ENCODE peak calls at places on chromosomes 7 and 10, in ten cellular contexts. One of them, this sample, is unnamed.

GRCh38 chr7:149714081-149714909 is 59.1 kb downstream of the ZNF467 start:
- ATAC-seq in foreskin keratinocyte: peak; percentile 82
- ATAC-seq in CD8-positive, alpha-beta T cell: peak; percentile 95
- ATAC-seq in lower lobe of right lung: peak; percentile 98
- ATAC-seq in naive thymus-derived CD8-positive, alpha-beta T cell: peak; percentile 85
- ATAC-seq in left lung: peak; percentile 99
- ATAC-seq in right cardiac atrium: peak; percentile 96
- ATAC-seq in RWPE2: peak; percentile 84
- ATAC-seq in GM23338: peak; percentile 85
- ATAC-seq in stimulated activated memory B cell treated with anti-CD40 and anti-IgM and Interleukin-4, amounts not matched to agents 10 μg/mL and 1 μg/mL and 100 μg/mL, for 72 hours: peak; percentile 96
- ATAC-seq in this sample: peak; percentile 94

GRCh38 chr10:15864419-15864818 is 4.1 kb upstream of the MINDY3 start:
- ATAC-seq in left lung: no peak
- ATAC-seq in GM23338: no peak
- ATAC-seq in stimulated activated memory B cell treated with anti-CD40 and anti-IgM and Interleukin-4, amounts not matched to agents 10 μg/mL and 1 μg/mL and 100 μg/mL, for 72 hours: no peak
- ATAC-seq in naive thymus-derived CD8-positive, alpha-beta T cell: no peak
- ATAC-seq in foreskin keratinocyte: no peak
- ATAC-seq in RWPE2: no peak
- ATAC-seq in CD8-positive, alpha-beta T cell: no peak
- ATAC-seq in lower lobe of right lung: no peak
- ATAC-seq in right cardiac atrium: no peak
- ATAC-seq in this sample: no peak

GRCh38 chr7:35720849-35721248 is 25.9 kb upstream of the HERPUD2 start:
- ATAC-seq in lower lobe of right lung: no peak
- ATAC-seq in foreskin keratinocyte: no peak
- ATAC-seq in left lung: no peak
- ATAC-seq in stimulated activated memory B cell treated with anti-CD40 and anti-IgM and Interleukin-4, amounts not matched to agents 10 μg/mL and 1 μg/mL and 100 μg/mL, for 72 hours: no peak
- ATAC-seq in right cardiac atrium: no peak
- ATAC-seq in RWPE2: no peak
- ATAC-seq in CD8-positive, alpha-beta T cell: no peak
- ATAC-seq in GM23338: no peak
- ATAC-seq in naive thymus-derived CD8-positive, alpha-beta T cell: no peak
- ATAC-seq in this sample: no peak

GRCh38 chr10:60704480-60704879 is 73.8 kb upstream of the CDK1 start:
- ATAC-seq in right cardiac atrium: no peak
- ATAC-seq in left lung: no peak
- ATAC-seq in lower lobe of right lung: no peak
- ATAC-seq in GM23338: no peak
- ATAC-seq in RWPE2: no peak
- ATAC-seq in stimulated activated memory B cell treated with anti-CD40 and anti-IgM and Interleukin-4, amounts not matched to agents 10 μg/mL and 1 μg/mL and 100 μg/mL, for 72 hours: no peak
- ATAC-seq in naive thymus-derived CD8-positive, alpha-beta T cell: no peak
- ATAC-seq in foreskin keratinocyte: no peak
- ATAC-seq in CD8-positive, alpha-beta T cell: no peak
- ATAC-seq in this sample: no peak

GRCh38 chr10:73251683-73252444 is 580 bp downstream of the MRPS16 start:
- ATAC-seq in lower lobe of right lung: peak; percentile 86
- ATAC-seq in GM23338: peak; percentile 11
- ATAC-seq in foreskin keratinocyte: no peak
- ATAC-seq in right cardiac atrium: peak; percentile 76
- ATAC-seq in naive thymus-derived CD8-positive, alpha-beta T cell: no peak
- ATAC-seq in RWPE2: peak; percentile 69
- ATAC-seq in stimulated activated memory B cell treated with anti-CD40 and anti-IgM and Interleukin-4, amounts not matched to agents 10 μg/mL and 1 μg/mL and 100 μg/mL, for 72 hours: peak; percentile 81
- ATAC-seq in left lung: peak; percentile 76
- ATAC-seq in CD8-positive, alpha-beta T cell: no peak
- ATAC-seq in this sample: peak; percentile 79

GRCh38 chr7:26328498-26329390 is 37.1 kb downstream of the SNX10 start:
- ATAC-seq in GM23338: no peak
- ATAC-seq in foreskin keratinocyte: no peak
- ATAC-seq in lower lobe of right lung: peak; percentile 51
- ATAC-seq in stimulated activated memory B cell treated with anti-CD40 and anti-IgM and Interleukin-4, amounts not matched to agents 10 μg/mL and 1 μg/mL and 100 μg/mL, for 72 hours: peak; percentile 65
- ATAC-seq in RWPE2: no peak
- ATAC-seq in naive thymus-derived CD8-positive, alpha-beta T cell: no peak
- ATAC-seq in left lung: peak; percentile 35
- ATAC-seq in CD8-positive, alpha-beta T cell: no peak
- ATAC-seq in right cardiac atrium: no peak
- ATAC-seq in this sample: no peak

GRCh38 chr10:33249137-33249536 is 85.3 kb downstream of the NRP1 start:
- ATAC-seq in GM23338: no peak
- ATAC-seq in RWPE2: no peak
- ATAC-seq in naive thymus-derived CD8-positive, alpha-beta T cell: no peak
- ATAC-seq in lower lobe of right lung: no peak
- ATAC-seq in stimulated activated memory B cell treated with anti-CD40 and anti-IgM and Interleukin-4, amounts not matched to agents 10 μg/mL and 1 μg/mL and 100 μg/mL, for 72 hours: no peak
- ATAC-seq in CD8-positive, alpha-beta T cell: no peak
- ATAC-seq in right cardiac atrium: no peak
- ATAC-seq in left lung: no peak
- ATAC-seq in foreskin keratinocyte: no peak
- ATAC-seq in this sample: no peak

GRCh38 chr10:90745565-90745964 is 112.3 kb downstream of the HTR7 start:
- ATAC-seq in stimulated activated memory B cell treated with anti-CD40 and anti-IgM and Interleukin-4, amounts not matched to agents 10 μg/mL and 1 μg/mL and 100 μg/mL, for 72 hours: no peak
- ATAC-seq in left lung: no peak
- ATAC-seq in RWPE2: no peak
- ATAC-seq in GM23338: no peak
- ATAC-seq in lower lobe of right lung: no peak
- ATAC-seq in foreskin keratinocyte: no peak
- ATAC-seq in naive thymus-derived CD8-positive, alpha-beta T cell: no peak
- ATAC-seq in right cardiac atrium: no peak
- ATAC-seq in CD8-positive, alpha-beta T cell: no peak
- ATAC-seq in this sample: no peak

GRCh38 chr10:34255075-34255474 is 560.0 kb downstream of the PARD3 start:
- ATAC-seq in stimulated activated memory B cell treated with anti-CD40 and anti-IgM and Interleukin-4, amounts not matched to agents 10 μg/mL and 1 μg/mL and 100 μg/mL, for 72 hours: no peak
- ATAC-seq in CD8-positive, alpha-beta T cell: no peak
- ATAC-seq in naive thymus-derived CD8-positive, alpha-beta T cell: no peak
- ATAC-seq in RWPE2: peak; percentile 32
- ATAC-seq in lower lobe of right lung: no peak
- ATAC-seq in right cardiac atrium: no peak
- ATAC-seq in GM23338: no peak
- ATAC-seq in left lung: no peak
- ATAC-seq in foreskin keratinocyte: no peak
- ATAC-seq in this sample: no peak

GRCh38 chr10:110336111-110336721 is 31.5 kb upstream of the SMNDC1 start:
- ATAC-seq in naive thymus-derived CD8-positive, alpha-beta T cell: no peak
- ATAC-seq in right cardiac atrium: no peak
- ATAC-seq in stimulated activated memory B cell treated with anti-CD40 and anti-IgM and Interleukin-4, amounts not matched to agents 10 μg/mL and 1 μg/mL and 100 μg/mL, for 72 hours: no peak
- ATAC-seq in foreskin keratinocyte: peak; percentile 99
- ATAC-seq in left lung: peak; percentile 68
- ATAC-seq in lower lobe of right lung: peak; percentile 45
- ATAC-seq in CD8-positive, alpha-beta T cell: no peak
- ATAC-seq in GM23338: peak; percentile 94
- ATAC-seq in RWPE2: peak; percentile 99
- ATAC-seq in this sample: peak; percentile 99

This sample was measured in esophagus mucosa.